ENCODE peak calls at places on chromosomes 6 and 20, in six cellular contexts. Q is lower leg skin; R is stimulated activated CD4-positive, alpha-beta T cell treated with anti-CD3 and anti-CD28 coated beads, Interleukin-4, amount 100 ng/mL, for 4 hours; V is gastrocnemius medialis; G is COR-L47; Y is Peyer's patch. J is an unnamed sample.

GRCh38 chr6:109958626-109959025 is 19.5 kb upstream of the GPR6 start:
- DNase-seq in G (no peak), Y (no peak), V (no peak), R (no peak), Q (no peak), J (no peak)

GRCh38 chr20:60899320-60899719 is 352.7 kb upstream of the CDH4 start:
- DNase-seq in V (no peak), R (no peak), G (no peak), Y (no peak), Q (no peak), J (no peak)

GRCh38 chr6:126180585-126180984 is 159.3 kb upstream of the CENPW start:
- DNase-seq in Q (no peak), G (no peak), R (no peak), V (peak; percentile 47), Y (no peak), J (no peak)

GRCh38 chr6:56900784-56901183 is 54.1 kb upstream of the BEND6 start:
- DNase-seq in V (no peak), G (no peak), Y (no peak), R (no peak), Q (no peak), J (no peak)

GRCh38 chr6:35552285-35552917 is 39.7 kb upstream of the TULP1 start:
- DNase-seq in Q (no peak), Y (peak; percentile 80), R (peak; percentile 43), G (no peak), V (no peak), J (peak; percentile 64)

GRCh38 chr6:2971420-2972218 is at the start of gene SERPINB6:
- DNase-seq in R (peak; percentile 28), Q (peak; percentile 96), G (no peak), Y (peak; percentile 93), V (peak; percentile 74), J (no peak)

GRCh38 chr6:151482290-151482689 is 11.5 kb upstream of the CCDC170 start:
- DNase-seq in R (no peak), Y (no peak), Q (no peak), V (no peak), G (no peak), J (no peak)

GRCh38 chr6:82818727-82819126 is 246.9 kb downstream of the UBE3D start:
- DNase-seq in Q (no peak), V (no peak), Y (no peak), R (no peak), G (no peak), J (no peak)

GRCh38 chr6:163180874-163181541 is 233.5 kb upstream of the QKI start:
- DNase-seq in Y (peak; percentile 53), R (no peak), Q (peak; percentile 90), G (no peak), V (peak; percentile 64), J (no peak)

GRCh38 chr20:44404204-44405181 is 49.0 kb downstream of the HNF4A start:
- DNase-seq in Y (no peak), R (no peak), G (no peak), Q (no peak), V (no peak), J (no peak)

GRCh38 chr6:25963426-25964123 is 973 bp downstream of the TRIM38 start:
- DNase-seq in R (no peak), V (no peak), Q (peak; percentile 40), G (no peak), Y (no peak), J (no peak)

GRCh38 chr6:86969573-86969972 is 32.2 kb downstream of the HTR1E start:
- DNase-seq in G (no peak), Q (no peak), R (no peak), Y (no peak), V (no peak), J (no peak)

GRCh38 chr6:36200154-36200891 is 3.8 kb downstream of the BRPF3 start:
- DNase-seq in V (no peak), Q (no peak), G (no peak), R (no peak), Y (no peak), J (no peak)

GRCh38 chr6:82874867-82875266 is 190.8 kb downstream of the UBE3D start:
- DNase-seq in V (no peak), G (no peak), Y (no peak), R (no peak), Q (no peak), J (no peak)

GRCh38 chr6:69789573-69789972 is 7.2 kb downstream of the LMBRD1 start:
- DNase-seq in Q (no peak), V (no peak), R (no peak), Y (no peak), G (no peak), J (no peak)

GRCh38 chr6:117558818-117559217 is 43.5 kb downstream of the GOPC start:
- DNase-seq in V (no peak), R (no peak), Q (no peak), G (no peak), Y (no peak), J (no peak)

J was measured in activated T-cell treated with anti-CD3 and anti-CD28 coated beads, Interleukin-2, amount 50 U/mL, for 4 hours.